ENCODE peak calls at places on chromosomes 6 and 20, in four cellular contexts. One of them, this sample, is unnamed.

GRCh38 chr20:51800769-51801219 is 1.5 kb downstream of the SALL4 start:
- DNase-seq in fibroblast of the aortic adventitia: peak; percentile 11
- DNase-seq in activated naive CD8-positive, alpha-beta T cell treated with anti-CD3 and anti-CD28 coated beads for 36 hours: peak; percentile 12
- DNase-seq in MV-4-11: no peak
- DNase-seq in this sample: no peak

GRCh38 chr6:84853901-84854300 is 89.5 kb upstream of the TBX18 start:
- DNase-seq in fibroblast of the aortic adventitia: no peak
- DNase-seq in activated naive CD8-positive, alpha-beta T cell treated with anti-CD3 and anti-CD28 coated beads for 36 hours: no peak
- DNase-seq in MV-4-11: no peak
- DNase-seq in this sample: no peak

GRCh38 chr6:163525926-163526325 is 111.4 kb downstream of the QKI start:
- DNase-seq in fibroblast of the aortic adventitia: peak; percentile 15
- DNase-seq in activated naive CD8-positive, alpha-beta T cell treated with anti-CD3 and anti-CD28 coated beads for 36 hours: no peak
- DNase-seq in MV-4-11: no peak
- DNase-seq in this sample: no peak

GRCh38 chr6:148791372-148791771 is 44.5 kb downstream of the UST start:
- DNase-seq in fibroblast of the aortic adventitia: no peak
- DNase-seq in activated naive CD8-positive, alpha-beta T cell treated with anti-CD3 and anti-CD28 coated beads for 36 hours: no peak
- DNase-seq in MV-4-11: no peak
- DNase-seq in this sample: no peak

GRCh38 chr6:121917834-121918559 is 481.5 kb upstream of the HSF2 start:
- DNase-seq in fibroblast of the aortic adventitia: peak; percentile 57
- DNase-seq in activated naive CD8-positive, alpha-beta T cell treated with anti-CD3 and anti-CD28 coated beads for 36 hours: no peak
- DNase-seq in MV-4-11: no peak
- DNase-seq in this sample: no peak

GRCh38 chr6:35717449-35718353 is 19.1 kb upstream of the ARMC12 start:
- DNase-seq in fibroblast of the aortic adventitia: no peak
- DNase-seq in activated naive CD8-positive, alpha-beta T cell treated with anti-CD3 and anti-CD28 coated beads for 36 hours: no peak
- DNase-seq in MV-4-11: peak; percentile 56
- DNase-seq in this sample: no peak

GRCh38 chr6:55568779-55569439 is 10.1 kb downstream of the HMGCLL1 start:
- DNase-seq in fibroblast of the aortic adventitia: no peak
- DNase-seq in activated naive CD8-positive, alpha-beta T cell treated with anti-CD3 and anti-CD28 coated beads for 36 hours: no peak
- DNase-seq in MV-4-11: no peak
- DNase-seq in this sample: no peak

GRCh38 chr6:110357696-110358535 is at the start of gene METTL24:
- DNase-seq in fibroblast of the aortic adventitia: no peak
- DNase-seq in activated naive CD8-positive, alpha-beta T cell treated with anti-CD3 and anti-CD28 coated beads for 36 hours: peak; percentile 37
- DNase-seq in MV-4-11: no peak
- DNase-seq in this sample: no peak

GRCh38 chr6:71254323-71254722 is 34.3 kb upstream of the OGFRL1 start:
- DNase-seq in fibroblast of the aortic adventitia: no peak
- DNase-seq in activated naive CD8-positive, alpha-beta T cell treated with anti-CD3 and anti-CD28 coated beads for 36 hours: no peak
- DNase-seq in MV-4-11: no peak
- DNase-seq in this sample: no peak

GRCh38 chr20:54176610-54177009 is 2.8 kb upstream of the CYP24A1 start:
- DNase-seq in fibroblast of the aortic adventitia: no peak
- DNase-seq in activated naive CD8-positive, alpha-beta T cell treated with anti-CD3 and anti-CD28 coated beads for 36 hours: no peak
- DNase-seq in MV-4-11: no peak
- DNase-seq in this sample: no peak

GRCh38 chr6:154440422-154441043 is 70.0 kb downstream of the CNKSR3 start:
- DNase-seq in fibroblast of the aortic adventitia: no peak
- DNase-seq in activated naive CD8-positive, alpha-beta T cell treated with anti-CD3 and anti-CD28 coated beads for 36 hours: no peak
- DNase-seq in MV-4-11: no peak
- DNase-seq in this sample: no peak

GRCh38 chr6:28693751-28694443 is 168.2 kb downstream of the GPX5 start:
- DNase-seq in fibroblast of the aortic adventitia: no peak
- DNase-seq in activated naive CD8-positive, alpha-beta T cell treated with anti-CD3 and anti-CD28 coated beads for 36 hours: no peak
- DNase-seq in MV-4-11: no peak
- DNase-seq in this sample: no peak

GRCh38 chr20:17849901-17850673 is 118.5 kb downstream of the SNX5 start:
- DNase-seq in fibroblast of the aortic adventitia: peak; percentile 100
- DNase-seq in activated naive CD8-positive, alpha-beta T cell treated with anti-CD3 and anti-CD28 coated beads for 36 hours: no peak
- DNase-seq in MV-4-11: peak; percentile 52
- DNase-seq in this sample: peak; percentile 89

GRCh38 chr6:127851197-127851596 is 49.7 kb downstream of the THEMIS start:
- DNase-seq in fibroblast of the aortic adventitia: peak; percentile 21
- DNase-seq in activated naive CD8-positive, alpha-beta T cell treated with anti-CD3 and anti-CD28 coated beads for 36 hours: no peak
- DNase-seq in MV-4-11: no peak
- DNase-seq in this sample: no peak

GRCh38 chr6:159981591-159982245 is 12.8 kb downstream of the IGF2R start:
- DNase-seq in fibroblast of the aortic adventitia: peak; percentile 79
- DNase-seq in activated naive CD8-positive, alpha-beta T cell treated with anti-CD3 and anti-CD28 coated beads for 36 hours: no peak
- DNase-seq in MV-4-11: peak; percentile 84
- DNase-seq in this sample: peak; percentile 70

GRCh38 chr6:32190054-32190945 is at the start of gene PBX2:
- DNase-seq in fibroblast of the aortic adventitia: peak; percentile 90
- DNase-seq in activated naive CD8-positive, alpha-beta T cell treated with anti-CD3 and anti-CD28 coated beads for 36 hours: peak; percentile 70
- DNase-seq in MV-4-11: peak; percentile 92
- DNase-seq in this sample: peak; percentile 60

GRCh38 chr6:154352898-154353585 is 3.6 kb downstream of the IPCEF1 start:
- DNase-seq in fibroblast of the aortic adventitia: no peak
- DNase-seq in activated naive CD8-positive, alpha-beta T cell treated with anti-CD3 and anti-CD28 coated beads for 36 hours: peak; percentile 57
- DNase-seq in MV-4-11: peak; percentile 52
- DNase-seq in this sample: no peak

GRCh38 chr6:148969679-148970078 is 222.8 kb downstream of the UST start:
- DNase-seq in fibroblast of the aortic adventitia: peak; percentile 88
- DNase-seq in activated naive CD8-positive, alpha-beta T cell treated with anti-CD3 and anti-CD28 coated beads for 36 hours: no peak
- DNase-seq in MV-4-11: no peak
- DNase-seq in this sample: peak; percentile 86

GRCh38 chr6:118808794-118809668 is 84.9 kb upstream of the ASF1A start:
- DNase-seq in fibroblast of the aortic adventitia: no peak
- DNase-seq in activated naive CD8-positive, alpha-beta T cell treated with anti-CD3 and anti-CD28 coated beads for 36 hours: no peak
- DNase-seq in MV-4-11: peak; percentile 87
- DNase-seq in this sample: no peak

GRCh38 chr6:39902136-39902535 is 32.1 kb downstream of the MOCS1 start:
- DNase-seq in fibroblast of the aortic adventitia: no peak
- DNase-seq in activated naive CD8-positive, alpha-beta T cell treated with anti-CD3 and anti-CD28 coated beads for 36 hours: no peak
- DNase-seq in MV-4-11: no peak
- DNase-seq in this sample: no peak

GRCh38 chr6:27368202-27368601 is 20.4 kb upstream of the ZNF391 start:
- DNase-seq in fibroblast of the aortic adventitia: no peak
- DNase-seq in activated naive CD8-positive, alpha-beta T cell treated with anti-CD3 and anti-CD28 coated beads for 36 hours: no peak
- DNase-seq in MV-4-11: no peak
- DNase-seq in this sample: no peak